ENCODE peak calls at places on chromosomes 16 and 17, in eight cellular contexts. C is mesendoderm, D is stomach, E is endodermal cell, S is heart left ventricle, V is transverse colon, U is heart right ventricle, W is astrocyte of the spinal cord. R is an unnamed sample.

GRCh38 chr17:77771998-77772397 is 186.5 kb upstream of the TNRC6C start:
- DNase-seq in E (no peak), C (no peak), S (no peak), U (no peak), V (no peak), W (no peak), D (no peak), R (no peak)

GRCh38 chr17:83150369-83151055 is 71.1 kb downstream of the METRNL start:
- DNase-seq in S (no peak), U (no peak), C (no peak), V (no peak), W (no peak), D (no peak), E (no peak), R (no peak)

GRCh38 chr16:72198641-72199250 is 26.8 kb upstream of the PMFBP1 start:
- DNase-seq in U (no peak), V (no peak), D (no peak), C (no peak), S (no peak), E (peak; percentile 67), W (no peak), R (no peak)

GRCh38 chr17:12927541-12928425 is 90.0 kb downstream of the ELAC2 start:
- DNase-seq in E (no peak), C (peak; percentile 11), U (peak; percentile 19), D (no peak), V (no peak), W (peak; percentile 4), S (peak; percentile 52), R (no peak)

GRCh38 chr16:81553080-81553813 is 108.6 kb downstream of the CMIP start:
- DNase-seq in S (peak; percentile 20), D (peak; percentile 56), E (no peak), W (no peak), V (no peak), C (no peak), U (no peak), R (no peak)

GRCh38 chr17:17840751-17841591 is 4.2 kb upstream of the SREBF1 start:
- DNase-seq in V (no peak), C (peak; percentile 62), W (peak; percentile 50), U (no peak), D (no peak), S (no peak), E (peak; percentile 67), R (peak; percentile 64)

GRCh38 chr17:57810740-57811632 is 38.9 kb downstream of the MRPS23 start:
- DNase-seq in W (peak; percentile 81), E (peak; percentile 51), S (peak; percentile 76), D (no peak), V (peak; percentile 11), U (peak; percentile 69), C (no peak), R (no peak)

GRCh38 chr16:72172105-72173034 is at the start of gene PMFBP1:
- DNase-seq in E (no peak), C (peak; percentile 79), S (peak; percentile 42), U (no peak), W (peak; percentile 88), V (peak; percentile 18), D (no peak), R (peak; percentile 10)

GRCh38 chr17:50636804-50637195 is 2.1 kb downstream of the ABCC3 start:
- DNase-seq in D (no peak), C (no peak), S (no peak), U (no peak), V (no peak), W (no peak), E (no peak), R (no peak)

GRCh38 chr16:28845173-28846079 is 722 bp downstream of the TUFM start:
- DNase-seq in U (no peak), E (peak; percentile 64), D (peak; percentile 61), S (no peak), C (peak; percentile 63), V (peak; percentile 64), W (peak; percentile 18), R (peak; percentile 14)

GRCh38 chr16:27828671-27829070 is 234.8 kb downstream of the GSG1L start:
- DNase-seq in V (no peak), U (no peak), D (no peak), E (peak; percentile 10), C (no peak), W (no peak), S (no peak), R (peak; percentile 24)

GRCh38 chr16:31874354-31875111 is 926 bp downstream of the ZNF267 start:
- DNase-seq in E (no peak), U (no peak), W (peak; percentile 28), S (no peak), D (no peak), C (no peak), V (no peak), R (no peak)

GRCh38 chr16:86398201-86398600 is 112.1 kb upstream of the FOXF1 start:
- DNase-seq in W (no peak), S (no peak), U (no peak), D (no peak), C (no peak), V (no peak), E (no peak), R (no peak)

GRCh38 chr17:32261521-32261792 is 4.2 kb upstream of the RHBDL3 start:
- DNase-seq in U (no peak), C (no peak), W (no peak), E (no peak), S (no peak), D (no peak), V (no peak), R (no peak)

GRCh38 chr16:14181371-14182050 is 110.4 kb downstream of the MRTFB start:
- DNase-seq in W (peak; percentile 61), S (no peak), D (no peak), C (no peak), V (no peak), E (no peak), U (no peak), R (no peak)

GRCh38 chr16:19844945-19845641 is 39.6 kb downstream of the GPRC5B start:
- DNase-seq in V (no peak), E (no peak), D (no peak), C (no peak), U (no peak), S (no peak), W (peak; percentile 80), R (no peak)

GRCh38 chr17:82648761-82649474 is 674 bp upstream of the WDR45B start:
- DNase-seq in D (peak; percentile 43), U (peak; percentile 69), W (no peak), V (peak; percentile 62), C (peak; percentile 18), S (peak; percentile 71), E (no peak), R (peak; percentile 39)

GRCh38 chr17:76709077-76709950 is 1.5 kb downstream of the MXRA7 start:
- DNase-seq in E (peak; percentile 92), V (peak; percentile 72), D (peak; percentile 50), C (peak; percentile 89), W (peak; percentile 99), U (peak; percentile 82), S (peak; percentile 94), R (no peak)

GRCh38 chr16:11560701-11561439 is 25.8 kb downstream of the LITAF start:
- DNase-seq in S (no peak), V (peak; percentile 26), E (peak; percentile 53), C (peak; percentile 41), W (peak; percentile 9), D (no peak), U (no peak), R (no peak)

GRCh38 chr16:75250809-75251279 is 580 bp downstream of the BCAR1 start:
- DNase-seq in U (peak; percentile 50), D (peak; percentile 80), W (peak; percentile 42), E (peak; percentile 73), S (no peak), V (peak; percentile 77), C (no peak), R (no peak)

GRCh38 chr16:13733561-13733960 is 186.4 kb upstream of the ERCC4 start:
- DNase-seq in S (no peak), V (no peak), D (no peak), U (no peak), E (no peak), W (no peak), C (no peak), R (no peak)

GRCh38 chr17:44778656-44779210 is 19.9 kb downstream of the ADAM11 start:
- DNase-seq in S (no peak), U (no peak), E (no peak), V (no peak), C (no peak), W (no peak), D (no peak), R (no peak)
- H3K4me3 ChIP-seq in S (peak overlapping the region; percentile 36), U (peak overlapping the region; percentile 43), E (peak overlapping the region; percentile 69), V (no peak overlapping the region), C (no peak overlapping the region), W (no peak overlapping the region), D (no peak overlapping the region), R (peak overlapping the region; percentile 45)

DNA sequence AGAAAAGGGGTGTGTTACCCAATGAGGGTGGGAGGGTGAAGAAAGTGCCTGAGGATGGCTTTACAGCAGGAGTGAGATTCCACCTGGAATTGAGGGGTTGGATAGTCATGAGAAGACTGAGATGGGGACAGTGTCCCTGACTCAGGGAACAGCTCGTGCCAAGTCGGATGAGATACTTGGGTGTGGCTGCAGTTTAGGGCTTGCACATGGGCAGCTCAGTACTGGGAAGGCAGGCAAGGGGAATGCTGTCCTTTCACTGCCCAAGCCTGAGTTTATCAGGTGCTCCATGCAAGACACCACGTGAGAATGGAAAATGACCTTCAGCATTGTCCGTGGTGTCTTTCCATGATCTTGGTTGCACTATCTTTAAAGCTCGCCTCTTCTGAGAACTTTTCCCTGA is 393.3 kb upstream of the MAF start:
- DNase-seq in U (no peak), V (peak; percentile 38), C (no peak), S (no peak), W (no peak), D (no peak), E (no peak), R (no peak)
- H3K4me3 ChIP-seq in U (no peak overlapping the region), V (no peak overlapping the region), C (no peak overlapping the region), S (no peak overlapping the region), W (no peak overlapping the region), D (no peak overlapping the region), E (no peak overlapping the region), R (no peak overlapping the region)

GRCh38 chr17:6995500-6996255 is at the start of gene ALOX12:
- DNase-seq in S (no peak), U (no peak), V (no peak), E (peak; percentile 93), D (peak; percentile 49), W (no peak), C (peak; percentile 72), R (no peak)
- H3K4me3 ChIP-seq in S (peak within 1 kb of the TSS; percentile 32), U (peak within 1 kb of the TSS; percentile 34), V (peak within 1 kb of the TSS; percentile 14), E (no peak within 1 kb of the TSS), D (peak within 1 kb of the TSS; percentile 45), W (no peak within 1 kb of the TSS), C (peak within 1 kb of the TSS; percentile 35), R (no peak within 1 kb of the TSS)

GRCh38 chr17:726331-726919 is 6.0 kb upstream of the TLCD3A start:
- DNase-seq in C (peak; percentile 57), V (peak; percentile 42), D (peak; percentile 62), U (no peak), W (no peak), E (peak; percentile 85), S (no peak), R (no peak)
- H3K4me3 ChIP-seq in C (no peak overlapping the region), V (no peak overlapping the region), D (no peak overlapping the region), U (no peak overlapping the region), W (no peak overlapping the region), E (peak overlapping the region; percentile 8), S (no peak overlapping the region), R (no peak overlapping the region)

DNA sequence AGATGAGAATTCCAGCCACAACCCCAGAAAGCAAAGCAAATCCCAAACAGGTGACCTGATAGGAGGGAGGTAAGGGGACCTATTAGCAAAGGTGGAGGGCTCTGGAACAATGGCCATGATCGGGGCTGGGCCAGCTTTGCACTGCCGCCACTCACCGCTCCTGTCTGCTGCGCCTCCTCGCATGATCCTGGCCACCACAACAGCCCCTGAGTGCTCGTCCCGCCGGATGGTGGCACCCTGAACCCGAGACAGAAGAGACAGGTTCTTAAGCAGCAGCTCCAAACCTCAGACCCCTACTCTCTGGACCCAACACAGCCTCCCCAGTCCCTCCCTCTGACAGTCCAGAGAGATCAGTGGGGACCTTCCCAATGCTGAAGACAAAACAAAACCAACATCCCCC is 5.3 kb downstream of the MPP3 start:
- DNase-seq in W (no peak), D (no peak), U (no peak), E (no peak), C (no peak), V (no peak), S (no peak), R (no peak)
- H3K4me3 ChIP-seq in W (no peak overlapping the region), D (no peak overlapping the region), U (no peak overlapping the region), E (no peak overlapping the region), C (no peak overlapping the region), V (no peak overlapping the region), S (no peak overlapping the region), R (no peak overlapping the region)

R was measured in dorsolateral prefrontal cortex.